ENCODE peak calls at places on chromosome 15, in ten cellular contexts. Y, A, R, U, O, H, F, L, P and M are unnamed samples.

GRCh38 chr15:67836477-67836876 is 3.4 kb downstream of the RNU6-1 start:
- DNase-seq in O (peak; percentile 47), P (peak; percentile 62), A (no peak), U (peak; percentile 33), Y (peak; percentile 74), F (no peak), H (peak; percentile 65), R (no peak), L (peak; percentile 60), M (no peak)

GRCh38 chr15:52382647-52383046 is 87.0 kb upstream of the MYO5C start:
- DNase-seq in A (no peak), U (no peak), Y (no peak), P (no peak), F (no peak), O (no peak), R (no peak), H (no peak), L (no peak), M (no peak)

GRCh38 chr15:39404767-39405173 is 176.1 kb upstream of the THBS1 start:
- DNase-seq in U (peak; percentile 95), Y (no peak), L (no peak), H (peak; percentile 98), A (no peak), P (peak; percentile 92), R (peak; percentile 85), O (peak; percentile 65), F (peak; percentile 85), M (no peak)

GRCh38 chr15:39896837-39897236 is 23.2 kb downstream of the GPR176 start:
- DNase-seq in R (peak; percentile 81), P (peak; percentile 75), U (peak; percentile 88), O (no peak), A (no peak), L (no peak), H (peak; percentile 69), F (no peak), Y (no peak), M (no peak)

GRCh38 chr15:75327005-75327404 is 8.9 kb upstream of the COMMD4 start:
- DNase-seq in H (no peak), O (no peak), U (no peak), P (no peak), F (no peak), R (no peak), A (no peak), Y (no peak), L (no peak), M (no peak)

GRCh38 chr15:100821327-100821726 is 58.3 kb upstream of the ALDH1A3 start:
- DNase-seq in U (no peak), H (no peak), A (no peak), P (no peak), O (no peak), L (no peak), Y (no peak), R (peak; percentile 12), F (no peak), M (no peak)

GRCh38 chr15:85414037-85414436 is 33.6 kb downstream of the AKAP13 start:
- DNase-seq in A (no peak), U (no peak), Y (no peak), F (no peak), P (peak; percentile 17), O (no peak), H (no peak), R (no peak), L (no peak), M (no peak)

GRCh38 chr15:56038015-56038414 is 44.6 kb upstream of the NEDD4 start:
- DNase-seq in Y (no peak), A (no peak), R (no peak), F (no peak), H (peak; percentile 70), L (no peak), P (peak; percentile 85), O (no peak), U (peak; percentile 67), M (no peak)

GRCh38 chr15:72231847-72232461 is 964 bp upstream of the PKM start:
- DNase-seq in U (peak; percentile 82), L (no peak), R (peak; percentile 84), H (peak; percentile 94), O (peak; percentile 83), Y (peak; percentile 61), P (peak; percentile 86), A (no peak), F (no peak), M (no peak)

GRCh38 chr15:64521726-64522164 is 61.4 kb downstream of the ZNF609 start:
- DNase-seq in F (no peak), H (peak; percentile 81), P (peak; percentile 60), Y (no peak), R (peak; percentile 55), A (no peak), O (peak; percentile 81), L (no peak), U (peak; percentile 49), M (peak; percentile 89)

GRCh38 chr15:49712162-49712561 is 91.3 kb downstream of the DTWD1 start:
- DNase-seq in H (no peak), A (no peak), L (no peak), F (no peak), P (no peak), U (no peak), Y (no peak), R (no peak), O (no peak), M (no peak)

GRCh38 chr15:54082836-54083492 is 104.7 kb downstream of the UNC13C start:
- DNase-seq in A (no peak), L (no peak), U (peak; percentile 0), R (no peak), P (peak; percentile 5), O (peak; percentile 3), Y (peak; percentile 4), H (peak; percentile 10), F (no peak), M (peak; percentile 6)

GRCh38 chr15:79035111-79035601 is 55.4 kb downstream of the RASGRF1 start:
- DNase-seq in U (no peak), P (no peak), R (no peak), Y (no peak), A (no peak), L (no peak), F (no peak), O (no peak), H (peak; percentile 29), M (no peak)

GRCh38 chr15:71055461-71055860 is 59.8 kb upstream of the THSD4 start:
- DNase-seq in L (no peak), O (peak; percentile 55), F (no peak), A (no peak), R (peak; percentile 58), Y (no peak), U (peak; percentile 80), H (peak; percentile 71), P (peak; percentile 58), M (no peak)
- H3K4me3 ChIP-seq in L (no peak overlapping the region), O (no peak overlapping the region), F (no peak overlapping the region), A (no peak overlapping the region), R (no peak overlapping the region), Y (no peak overlapping the region), U (no peak overlapping the region), H (no peak overlapping the region), P (no peak overlapping the region), M (no peak overlapping the region)

GRCh38 chr15:63510548-63510940 is 6.2 kb downstream of the USP3 start:
- DNase-seq in F (no peak), A (no peak), O (no peak), U (no peak), Y (no peak), H (no peak), L (no peak), R (no peak), P (no peak), M (no peak)
- H3K4me3 ChIP-seq in F (no peak overlapping the region), A (no peak overlapping the region), O (no peak overlapping the region), U (no peak overlapping the region), Y (no peak overlapping the region), H (peak overlapping the region; percentile 45), L (no peak overlapping the region), R (no peak overlapping the region), P (no peak overlapping the region), M (no peak overlapping the region)

GRCh38 chr15:62847900-62848489 is 194.6 kb upstream of the TPM1 start:
- DNase-seq in F (no peak), A (no peak), R (peak; percentile 27), O (peak; percentile 89), Y (peak; percentile 91), P (peak; percentile 77), L (peak; percentile 83), H (peak; percentile 74), U (peak; percentile 54), M (peak; percentile 50)

GRCh38 chr15:62848631-62849050 is 193.9 kb upstream of the TPM1 start:
- DNase-seq in A (no peak), H (peak; percentile 55), Y (no peak), U (peak; percentile 48), R (peak; percentile 18), P (peak; percentile 36), O (peak; percentile 74), F (no peak), L (no peak), M (no peak)

GRCh38 chr15:62849316-62850129 is 193.0 kb upstream of the TPM1 start:
- DNase-seq in L (no peak), R (peak; percentile 61), Y (no peak), U (no peak), H (no peak), O (no peak), A (no peak), P (no peak), F (no peak), M (no peak)

GRCh38 chr15:62850791-62851291 is 191.7 kb upstream of the TPM1 start:
- DNase-seq in U (peak; percentile 76), O (peak; percentile 91), F (peak; percentile 56), P (peak; percentile 87), R (peak; percentile 95), L (no peak), Y (no peak), H (peak; percentile 74), A (no peak), M (no peak)

GRCh38 chr15:62850318-62850717 is 192.2 kb upstream of the TPM1 start:
- DNase-seq in P (no peak), O (no peak), Y (no peak), R (peak; percentile 12), F (no peak), L (no peak), U (no peak), A (no peak), H (no peak), M (no peak)
- H3K4me3 ChIP-seq in P (no peak overlapping the region), O (peak overlapping the region; percentile 3), Y (no peak overlapping the region), R (no peak overlapping the region), F (no peak overlapping the region), L (no peak overlapping the region), U (no peak overlapping the region), A (no peak overlapping the region), H (no peak overlapping the region), M (no peak overlapping the region)

GRCh38 chr15:90006217-90007088 is 5.3 kb downstream of the ZNF710 start:
- DNase-seq in R (no peak), U (no peak), H (no peak), A (peak; percentile 34), O (no peak), L (no peak), Y (no peak), F (no peak), P (no peak), M (no peak)

GRCh38 chr15:90003736-90004135 is 2.6 kb downstream of the ZNF710 start:
- DNase-seq in P (no peak), Y (no peak), A (peak; percentile 69), L (no peak), H (no peak), R (no peak), F (no peak), U (no peak), O (no peak), M (no peak)

GRCh38 chr15:90002428-90002844 is 1.3 kb downstream of the ZNF710 start:
- DNase-seq in F (no peak), H (peak; percentile 70), O (peak; percentile 56), A (peak; percentile 79), Y (peak; percentile 67), L (peak; percentile 70), P (peak; percentile 45), R (peak; percentile 29), U (peak; percentile 46), M (peak; percentile 26)

GRCh38 chr15:90004671-90005070 is 3.5 kb downstream of the ZNF710 start:
- DNase-seq in R (peak; percentile 96), Y (no peak), F (peak; percentile 92), U (peak; percentile 99), O (peak; percentile 67), L (no peak), A (peak; percentile 76), H (peak; percentile 99), P (peak; percentile 99), M (peak; percentile 87)

GRCh38 chr15:90004252-90004651 is 3.1 kb downstream of the ZNF710 start:
- DNase-seq in O (no peak), Y (no peak), F (no peak), R (no peak), A (peak; percentile 72), L (no peak), U (no peak), P (no peak), H (peak; percentile 71), M (no peak)
- H3K4me3 ChIP-seq in O (no peak overlapping the region), Y (no peak overlapping the region), F (peak overlapping the region; percentile 29), R (peak overlapping the region; percentile 15), A (no peak overlapping the region), L (no peak overlapping the region), U (peak overlapping the region; percentile 5), P (peak overlapping the region; percentile 10), H (peak overlapping the region; percentile 36), M (no peak overlapping the region)